ENCODE peak calls at places on chromosomes 4 and X, in eight cellular contexts. One of them, this sample, is unnamed.
A peak's percentile ranks its signal among the peaks of the same experiment; 100 is the strongest.

GRCh38 chr4:162117051-162117450 is 46.7 kb downstream of the FSTL5 start:
- DNase-seq in omental fat pad: no peak
- DNase-seq in cardiac septum: no peak
- DNase-seq in islet precursor cell: no peak
- DNase-seq in fibroblast of lung: no peak
- DNase-seq in CD8-positive, alpha-beta T cell: no peak
- DNase-seq in upper lobe of left lung: no peak
- DNase-seq in GM06990: no peak
- DNase-seq in this sample: no peak

GRCh38 chr4:185357220-185357619 is 38.5 kb downstream of the LRP2BP start:
- DNase-seq in CD8-positive, alpha-beta T cell: no peak
- DNase-seq in upper lobe of left lung: no peak
- DNase-seq in fibroblast of lung: no peak
- DNase-seq in GM06990: no peak
- DNase-seq in omental fat pad: no peak
- DNase-seq in islet precursor cell: no peak
- DNase-seq in cardiac septum: no peak
- DNase-seq in this sample: no peak

GRCh38 chr4:139628184-139629012 is 37.2 kb upstream of the MGST2 start:
- DNase-seq in omental fat pad: no peak
- DNase-seq in upper lobe of left lung: no peak
- DNase-seq in GM06990: no peak
- DNase-seq in CD8-positive, alpha-beta T cell: no peak
- DNase-seq in cardiac septum: no peak
- DNase-seq in fibroblast of lung: no peak
- DNase-seq in islet precursor cell: no peak
- DNase-seq in this sample: no peak

GRCh38 chrX:150334998-150335397 is 28.1 kb upstream of the MAMLD1 start:
- DNase-seq in cardiac septum: no peak
- DNase-seq in islet precursor cell: no peak
- DNase-seq in GM06990: no peak
- DNase-seq in fibroblast of lung: no peak
- DNase-seq in CD8-positive, alpha-beta T cell: no peak
- DNase-seq in upper lobe of left lung: no peak
- DNase-seq in omental fat pad: no peak
- DNase-seq in this sample: no peak

GRCh38 chrX:17964871-17965270 is 103.8 kb upstream of the RAI2 start:
- DNase-seq in islet precursor cell: no peak
- DNase-seq in cardiac septum: no peak
- DNase-seq in upper lobe of left lung: no peak
- DNase-seq in GM06990: no peak
- DNase-seq in fibroblast of lung: peak; percentile 2
- DNase-seq in CD8-positive, alpha-beta T cell: no peak
- DNase-seq in omental fat pad: no peak
- DNase-seq in this sample: no peak

GRCh38 chr4:127586922-127587571 is 45.7 kb upstream of the INTU start:
- DNase-seq in GM06990: no peak
- DNase-seq in upper lobe of left lung: no peak
- DNase-seq in CD8-positive, alpha-beta T cell: no peak
- DNase-seq in fibroblast of lung: peak; percentile 51
- DNase-seq in islet precursor cell: peak; percentile 82
- DNase-seq in cardiac septum: no peak
- DNase-seq in omental fat pad: no peak
- DNase-seq in this sample: no peak

GRCh38 chrX:111095974-111096870 is at the start of gene PAK3:
- DNase-seq in islet precursor cell: peak; percentile 92
- DNase-seq in CD8-positive, alpha-beta T cell: peak; percentile 28
- DNase-seq in cardiac septum: no peak
- DNase-seq in upper lobe of left lung: peak; percentile 44
- DNase-seq in omental fat pad: no peak
- DNase-seq in GM06990: no peak
- DNase-seq in fibroblast of lung: peak; percentile 33
- DNase-seq in this sample: peak; percentile 38

GRCh38 chr4:2286904-2287593 is 25.1 kb upstream of the MXD4 start:
- DNase-seq in islet precursor cell: no peak
- DNase-seq in CD8-positive, alpha-beta T cell: no peak
- DNase-seq in upper lobe of left lung: no peak
- DNase-seq in omental fat pad: peak; percentile 19
- DNase-seq in fibroblast of lung: no peak
- DNase-seq in cardiac septum: peak; percentile 66
- DNase-seq in GM06990: no peak
- DNase-seq in this sample: no peak

GRCh38 chr4:105150511-105150910 is 3.8 kb downstream of the TET2 start:
- DNase-seq in islet precursor cell: no peak
- DNase-seq in cardiac septum: no peak
- DNase-seq in GM06990: no peak
- DNase-seq in upper lobe of left lung: no peak
- DNase-seq in CD8-positive, alpha-beta T cell: no peak
- DNase-seq in fibroblast of lung: peak; percentile 78
- DNase-seq in omental fat pad: no peak
- DNase-seq in this sample: no peak

GRCh38 chrX:107117993-107118321 is 665 bp downstream of the RBM41 start:
- DNase-seq in islet precursor cell: no peak
- DNase-seq in fibroblast of lung: peak; percentile 15
- DNase-seq in GM06990: no peak
- DNase-seq in cardiac septum: no peak
- DNase-seq in omental fat pad: no peak
- DNase-seq in CD8-positive, alpha-beta T cell: no peak
- DNase-seq in upper lobe of left lung: no peak
- DNase-seq in this sample: no peak

GRCh38 chr4:89267392-89267791 is 40.2 kb downstream of the GPRIN3 start:
- DNase-seq in GM06990: no peak
- DNase-seq in CD8-positive, alpha-beta T cell: no peak
- DNase-seq in omental fat pad: no peak
- DNase-seq in islet precursor cell: no peak
- DNase-seq in fibroblast of lung: no peak
- DNase-seq in upper lobe of left lung: no peak
- DNase-seq in cardiac septum: no peak
- DNase-seq in this sample: no peak

GRCh38 chr4:1595789-1596325 is 88.3 kb downstream of the FAM53A start:
- DNase-seq in GM06990: no peak
- DNase-seq in CD8-positive, alpha-beta T cell: no peak
- DNase-seq in cardiac septum: peak; percentile 63
- DNase-seq in islet precursor cell: no peak
- DNase-seq in fibroblast of lung: no peak
- DNase-seq in upper lobe of left lung: no peak
- DNase-seq in omental fat pad: no peak
- DNase-seq in this sample: no peak

GRCh38 chr4:54913751-54914526 is 211.5 kb downstream of the KDR start:
- DNase-seq in cardiac septum: no peak
- DNase-seq in omental fat pad: no peak
- DNase-seq in CD8-positive, alpha-beta T cell: no peak
- DNase-seq in fibroblast of lung: no peak
- DNase-seq in GM06990: no peak
- DNase-seq in upper lobe of left lung: no peak
- DNase-seq in islet precursor cell: no peak
- DNase-seq in this sample: no peak

GRCh38 chr4:119666653-119667091 is 38.1 kb upstream of the PDE5A start:
- DNase-seq in GM06990: no peak
- DNase-seq in omental fat pad: no peak
- DNase-seq in cardiac septum: no peak
- DNase-seq in islet precursor cell: peak; percentile 56
- DNase-seq in CD8-positive, alpha-beta T cell: no peak
- DNase-seq in upper lobe of left lung: no peak
- DNase-seq in fibroblast of lung: no peak
- DNase-seq in this sample: no peak

GRCh38 chrX:94576367-94577004 is 902.5 kb downstream of the FAM133A start:
- DNase-seq in omental fat pad: no peak
- DNase-seq in fibroblast of lung: no peak
- DNase-seq in CD8-positive, alpha-beta T cell: no peak
- DNase-seq in upper lobe of left lung: no peak
- DNase-seq in islet precursor cell: no peak
- DNase-seq in cardiac septum: no peak
- DNase-seq in GM06990: no peak
- DNase-seq in this sample: no peak

GRCh38 chrX:140439455-140439854 is 65.4 kb downstream of the SOX3 start:
- DNase-seq in omental fat pad: no peak
- DNase-seq in GM06990: no peak
- DNase-seq in upper lobe of left lung: peak; percentile 25
- DNase-seq in CD8-positive, alpha-beta T cell: no peak
- DNase-seq in islet precursor cell: peak; percentile 83
- DNase-seq in fibroblast of lung: no peak
- DNase-seq in cardiac septum: no peak
- DNase-seq in this sample: no peak

GRCh38 chr4:7647932-7648812 is 213.4 kb upstream of the PSAPL1 start:
- DNase-seq in CD8-positive, alpha-beta T cell: no peak
- DNase-seq in omental fat pad: no peak
- DNase-seq in GM06990: no peak
- DNase-seq in cardiac septum: no peak
- DNase-seq in fibroblast of lung: peak; percentile 55
- DNase-seq in islet precursor cell: peak; percentile 77
- DNase-seq in upper lobe of left lung: peak; percentile 73
- DNase-seq in this sample: no peak

GRCh38 chrX:7120578-7121219 is 26.8 kb upstream of the STS start:
- DNase-seq in islet precursor cell: no peak
- DNase-seq in cardiac septum: no peak
- DNase-seq in GM06990: no peak
- DNase-seq in fibroblast of lung: peak; percentile 83
- DNase-seq in upper lobe of left lung: no peak
- DNase-seq in omental fat pad: no peak
- DNase-seq in CD8-positive, alpha-beta T cell: no peak
- DNase-seq in this sample: no peak

GRCh38 chr4:70706516-70706915 is 15.2 kb upstream of the RUFY3 start:
- DNase-seq in omental fat pad: no peak
- DNase-seq in CD8-positive, alpha-beta T cell: no peak
- DNase-seq in cardiac septum: no peak
- DNase-seq in islet precursor cell: no peak
- DNase-seq in fibroblast of lung: no peak
- DNase-seq in GM06990: no peak
- DNase-seq in upper lobe of left lung: no peak
- DNase-seq in this sample: no peak

GRCh38 chrX:21708116-21708515 is 49.8 kb downstream of the SMPX start:
- DNase-seq in islet precursor cell: no peak
- DNase-seq in fibroblast of lung: peak; percentile 6
- DNase-seq in omental fat pad: no peak
- DNase-seq in CD8-positive, alpha-beta T cell: no peak
- DNase-seq in cardiac septum: no peak
- DNase-seq in GM06990: no peak
- DNase-seq in upper lobe of left lung: no peak
- DNase-seq in this sample: no peak

GRCh38 chr4:86809809-86810208 is 39.4 kb downstream of the SLC10A6 start:
- DNase-seq in omental fat pad: no peak
- DNase-seq in cardiac septum: no peak
- DNase-seq in CD8-positive, alpha-beta T cell: no peak
- DNase-seq in GM06990: no peak
- DNase-seq in fibroblast of lung: no peak
- DNase-seq in upper lobe of left lung: no peak
- DNase-seq in islet precursor cell: no peak
- DNase-seq in this sample: no peak

GRCh38 chr4:122666527-122667245 is 45.8 kb upstream of the IL21 start:
- DNase-seq in fibroblast of lung: peak; percentile 97
- DNase-seq in upper lobe of left lung: no peak
- DNase-seq in cardiac septum: no peak
- DNase-seq in omental fat pad: no peak
- DNase-seq in CD8-positive, alpha-beta T cell: no peak
- DNase-seq in islet precursor cell: no peak
- DNase-seq in GM06990: no peak
- DNase-seq in this sample: no peak

GRCh38 chrX:11787564-11787963 is 29.5 kb downstream of the MSL3 start:
- DNase-seq in GM06990: peak; percentile 46
- DNase-seq in islet precursor cell: peak; percentile 89
- DNase-seq in omental fat pad: peak; percentile 65
- DNase-seq in CD8-positive, alpha-beta T cell: peak; percentile 75
- DNase-seq in fibroblast of lung: peak; percentile 50
- DNase-seq in cardiac septum: peak; percentile 78
- DNase-seq in upper lobe of left lung: peak; percentile 37
- DNase-seq in this sample: peak; percentile 57

GRCh38 chrX:133335027-133335426 is 80.3 kb downstream of the GPC4 start:
- DNase-seq in islet precursor cell: no peak
- DNase-seq in cardiac septum: no peak
- DNase-seq in fibroblast of lung: peak; percentile 55
- DNase-seq in GM06990: no peak
- DNase-seq in upper lobe of left lung: no peak
- DNase-seq in CD8-positive, alpha-beta T cell: no peak
- DNase-seq in omental fat pad: no peak
- DNase-seq in this sample: no peak

GRCh38 chr4:158496030-158496741 is 25.5 kb upstream of the RXFP1 start:
- DNase-seq in CD8-positive, alpha-beta T cell: no peak
- DNase-seq in islet precursor cell: peak; percentile 72
- DNase-seq in omental fat pad: peak; percentile 23
- DNase-seq in cardiac septum: no peak
- DNase-seq in upper lobe of left lung: peak; percentile 46
- DNase-seq in GM06990: no peak
- DNase-seq in fibroblast of lung: no peak
- DNase-seq in this sample: no peak

GRCh38 chrX:83509246-83509801 is 1.2 kb downstream of the POU3F4 start:
- DNase-seq in fibroblast of lung: no peak
- DNase-seq in cardiac septum: no peak
- DNase-seq in omental fat pad: no peak
- DNase-seq in CD8-positive, alpha-beta T cell: no peak
- DNase-seq in upper lobe of left lung: no peak
- DNase-seq in GM06990: no peak
- DNase-seq in islet precursor cell: no peak
- DNase-seq in this sample: no peak

GRCh38 chrX:154827624-154828408 is 6.6 kb downstream of the SMIM9 start:
- DNase-seq in fibroblast of lung: no peak
- DNase-seq in CD8-positive, alpha-beta T cell: no peak
- DNase-seq in islet precursor cell: no peak
- DNase-seq in GM06990: no peak
- DNase-seq in cardiac septum: no peak
- DNase-seq in upper lobe of left lung: no peak
- DNase-seq in omental fat pad: no peak
- DNase-seq in this sample: no peak

GRCh38 chr4:123361195-123361861 is 35.3 kb upstream of the SPRY1 start:
- DNase-seq in GM06990: no peak
- DNase-seq in omental fat pad: no peak
- DNase-seq in fibroblast of lung: peak; percentile 97
- DNase-seq in islet precursor cell: no peak
- DNase-seq in upper lobe of left lung: no peak
- DNase-seq in cardiac septum: no peak
- DNase-seq in CD8-positive, alpha-beta T cell: no peak
- DNase-seq in this sample: no peak

GRCh38 chrX:856901-857300 is 226.3 kb downstream of the SHOX start:
- DNase-seq in islet precursor cell: no peak
- DNase-seq in CD8-positive, alpha-beta T cell: no peak
- DNase-seq in fibroblast of lung: no peak
- DNase-seq in upper lobe of left lung: no peak
- DNase-seq in GM06990: no peak
- DNase-seq in cardiac septum: no peak
- DNase-seq in omental fat pad: no peak
- DNase-seq in this sample: no peak

GRCh38 chr4:53721276-53721675 is 130.0 kb upstream of the LNX1 start:
- DNase-seq in GM06990: no peak
- DNase-seq in CD8-positive, alpha-beta T cell: no peak
- DNase-seq in omental fat pad: no peak
- DNase-seq in cardiac septum: no peak
- DNase-seq in fibroblast of lung: no peak
- DNase-seq in islet precursor cell: no peak
- DNase-seq in upper lobe of left lung: no peak
- DNase-seq in this sample: no peak

GRCh38 chr4:26372525-26373172 is 51.8 kb downstream of the RBPJ start:
- DNase-seq in fibroblast of lung: peak; percentile 77
- DNase-seq in CD8-positive, alpha-beta T cell: peak; percentile 43
- DNase-seq in upper lobe of left lung: peak; percentile 31
- DNase-seq in islet precursor cell: no peak
- DNase-seq in omental fat pad: no peak
- DNase-seq in GM06990: peak; percentile 43
- DNase-seq in cardiac septum: no peak
- DNase-seq in this sample: peak; percentile 22

This sample was measured in effector memory CD4-positive, alpha-beta T cell.